ENCODE peak calls at places on chromosomes 11 and 22, in six cellular contexts. One of them, this sample, is unnamed.

GRCh38 chr11:6703247-6704063 is 20.3 kb upstream of the MRPL17 start:
- DNase-seq in NCI-H1092 treated with DMSO at 0.1 percent for 48 hours: peak; percentile 18
- DNase-seq in neural crest cell: peak; percentile 30
- DNase-seq in C1 segment of cervical spinal cord: peak; percentile 51
- DNase-seq in T-helper 17 cell: no peak
- DNase-seq in CD8-positive, alpha-beta memory T cell: no peak
- DNase-seq in this sample: peak; percentile 72

GRCh38 chr11:77287615-77288273 is 13.7 kb downstream of the GDPD4 start:
- DNase-seq in C1 segment of cervical spinal cord: no peak
- DNase-seq in T-helper 17 cell: no peak
- DNase-seq in neural crest cell: no peak
- DNase-seq in NCI-H1092 treated with DMSO at 0.1 percent for 48 hours: no peak
- DNase-seq in CD8-positive, alpha-beta memory T cell: no peak
- DNase-seq in this sample: no peak

GRCh38 chr11:12160680-12161079 is 50.3 kb downstream of the MICAL2 start:
- DNase-seq in neural crest cell: no peak
- DNase-seq in T-helper 17 cell: no peak
- DNase-seq in C1 segment of cervical spinal cord: no peak
- DNase-seq in NCI-H1092 treated with DMSO at 0.1 percent for 48 hours: no peak
- DNase-seq in CD8-positive, alpha-beta memory T cell: no peak
- DNase-seq in this sample: no peak

GRCh38 chr11:129836979-129837378 is 21.3 kb downstream of the TMEM45B start:
- DNase-seq in CD8-positive, alpha-beta memory T cell: no peak
- DNase-seq in neural crest cell: no peak
- DNase-seq in C1 segment of cervical spinal cord: no peak
- DNase-seq in NCI-H1092 treated with DMSO at 0.1 percent for 48 hours: no peak
- DNase-seq in T-helper 17 cell: no peak
- DNase-seq in this sample: no peak

GRCh38 chr22:31891366-31892079 is 52.8 kb upstream of the YWHAH start:
- DNase-seq in neural crest cell: no peak
- DNase-seq in T-helper 17 cell: no peak
- DNase-seq in NCI-H1092 treated with DMSO at 0.1 percent for 48 hours: no peak
- DNase-seq in CD8-positive, alpha-beta memory T cell: no peak
- DNase-seq in C1 segment of cervical spinal cord: no peak
- DNase-seq in this sample: no peak

GRCh38 chr11:57180141-57180561 is 1.6 kb upstream of the LRRC55 start:
- DNase-seq in NCI-H1092 treated with DMSO at 0.1 percent for 48 hours: no peak
- DNase-seq in C1 segment of cervical spinal cord: no peak
- DNase-seq in CD8-positive, alpha-beta memory T cell: no peak
- DNase-seq in neural crest cell: peak; percentile 9
- DNase-seq in T-helper 17 cell: no peak
- DNase-seq in this sample: no peak

GRCh38 chr22:41560095-41560487 is 719 bp upstream of the CSDC2 start:
- DNase-seq in C1 segment of cervical spinal cord: no peak
- DNase-seq in CD8-positive, alpha-beta memory T cell: no peak
- DNase-seq in neural crest cell: no peak
- DNase-seq in T-helper 17 cell: no peak
- DNase-seq in NCI-H1092 treated with DMSO at 0.1 percent for 48 hours: no peak
- DNase-seq in this sample: no peak

GRCh38 chr11:36101466-36101865 is 157.6 kb downstream of the LDLRAD3 start:
- DNase-seq in CD8-positive, alpha-beta memory T cell: no peak
- DNase-seq in neural crest cell: no peak
- DNase-seq in C1 segment of cervical spinal cord: no peak
- DNase-seq in T-helper 17 cell: no peak
- DNase-seq in NCI-H1092 treated with DMSO at 0.1 percent for 48 hours: no peak
- DNase-seq in this sample: no peak

GRCh38 chr11:88827018-88827676 is 238.6 kb downstream of the GRM5 start:
- DNase-seq in T-helper 17 cell: no peak
- DNase-seq in C1 segment of cervical spinal cord: no peak
- DNase-seq in neural crest cell: no peak
- DNase-seq in NCI-H1092 treated with DMSO at 0.1 percent for 48 hours: no peak
- DNase-seq in CD8-positive, alpha-beta memory T cell: no peak
- DNase-seq in this sample: no peak

GRCh38 chr11:75768909-75769771 is 562 bp downstream of the DGAT2 start:
- DNase-seq in CD8-positive, alpha-beta memory T cell: no peak
- DNase-seq in C1 segment of cervical spinal cord: no peak
- DNase-seq in NCI-H1092 treated with DMSO at 0.1 percent for 48 hours: peak; percentile 32
- DNase-seq in T-helper 17 cell: no peak
- DNase-seq in neural crest cell: no peak
- DNase-seq in this sample: no peak

GRCh38 chr11:18091731-18092130 is 14.2 kb downstream of the SAAL1 start:
- DNase-seq in T-helper 17 cell: no peak
- DNase-seq in C1 segment of cervical spinal cord: no peak
- DNase-seq in neural crest cell: no peak
- DNase-seq in NCI-H1092 treated with DMSO at 0.1 percent for 48 hours: no peak
- DNase-seq in CD8-positive, alpha-beta memory T cell: no peak
- DNase-seq in this sample: no peak

GRCh38 chr11:16280256-16280682 is 76.1 kb downstream of the SOX6 start:
- DNase-seq in CD8-positive, alpha-beta memory T cell: no peak
- DNase-seq in T-helper 17 cell: no peak
- DNase-seq in neural crest cell: no peak
- DNase-seq in NCI-H1092 treated with DMSO at 0.1 percent for 48 hours: peak; percentile 72
- DNase-seq in C1 segment of cervical spinal cord: no peak
- DNase-seq in this sample: peak; percentile 40

GRCh38 chr11:67280341-67280790 is 8.7 kb upstream of the ANKRD13D start:
- DNase-seq in neural crest cell: no peak
- DNase-seq in CD8-positive, alpha-beta memory T cell: no peak
- DNase-seq in T-helper 17 cell: no peak
- DNase-seq in C1 segment of cervical spinal cord: no peak
- DNase-seq in NCI-H1092 treated with DMSO at 0.1 percent for 48 hours: no peak
- DNase-seq in this sample: no peak

GRCh38 chr11:98227266-98227665 is 793.5 kb upstream of the CNTN5 start:
- DNase-seq in NCI-H1092 treated with DMSO at 0.1 percent for 48 hours: no peak
- DNase-seq in CD8-positive, alpha-beta memory T cell: no peak
- DNase-seq in T-helper 17 cell: no peak
- DNase-seq in neural crest cell: no peak
- DNase-seq in C1 segment of cervical spinal cord: no peak
- DNase-seq in this sample: no peak

GRCh38 chr11:31114437-31114836 is 255.1 kb downstream of the DCDC1 start:
- DNase-seq in CD8-positive, alpha-beta memory T cell: no peak
- DNase-seq in C1 segment of cervical spinal cord: no peak
- DNase-seq in NCI-H1092 treated with DMSO at 0.1 percent for 48 hours: no peak
- DNase-seq in T-helper 17 cell: no peak
- DNase-seq in neural crest cell: no peak
- DNase-seq in this sample: no peak

GRCh38 chr22:49212002-49212401 is 615.7 kb downstream of the BRD1 start:
- DNase-seq in C1 segment of cervical spinal cord: no peak
- DNase-seq in T-helper 17 cell: peak; percentile 2
- DNase-seq in NCI-H1092 treated with DMSO at 0.1 percent for 48 hours: no peak
- DNase-seq in neural crest cell: no peak
- DNase-seq in CD8-positive, alpha-beta memory T cell: no peak
- DNase-seq in this sample: no peak

GRCh38 chr22:43365715-43366440 is 22.7 kb upstream of the SCUBE1 start:
- DNase-seq in CD8-positive, alpha-beta memory T cell: no peak
- DNase-seq in C1 segment of cervical spinal cord: no peak
- DNase-seq in T-helper 17 cell: no peak
- DNase-seq in NCI-H1092 treated with DMSO at 0.1 percent for 48 hours: no peak
- DNase-seq in neural crest cell: no peak
- DNase-seq in this sample: no peak

GRCh38 chr22:30636226-30637077 is 871 bp downstream of the SLC35E4 start:
- DNase-seq in CD8-positive, alpha-beta memory T cell: peak; percentile 3
- DNase-seq in NCI-H1092 treated with DMSO at 0.1 percent for 48 hours: no peak
- DNase-seq in C1 segment of cervical spinal cord: peak; percentile 59
- DNase-seq in T-helper 17 cell: no peak
- DNase-seq in neural crest cell: no peak
- DNase-seq in this sample: no peak

GRCh38 chr22:20222764-20223420 is 45.2 kb downstream of the RTN4R start:
- DNase-seq in NCI-H1092 treated with DMSO at 0.1 percent for 48 hours: no peak
- DNase-seq in neural crest cell: no peak
- DNase-seq in T-helper 17 cell: no peak
- DNase-seq in CD8-positive, alpha-beta memory T cell: no peak
- DNase-seq in C1 segment of cervical spinal cord: no peak
- DNase-seq in this sample: no peak

GRCh38 chr22:30397656-30398635 is 1.1 kb downstream of the SEC14L2 start:
- DNase-seq in C1 segment of cervical spinal cord: no peak
- DNase-seq in T-helper 17 cell: no peak
- DNase-seq in CD8-positive, alpha-beta memory T cell: no peak
- DNase-seq in NCI-H1092 treated with DMSO at 0.1 percent for 48 hours: no peak
- DNase-seq in neural crest cell: no peak
- DNase-seq in this sample: no peak

GRCh38 chr22:20552450-20552894 is 45.1 kb downstream of the MED15 start:
- DNase-seq in CD8-positive, alpha-beta memory T cell: no peak
- DNase-seq in C1 segment of cervical spinal cord: no peak
- DNase-seq in NCI-H1092 treated with DMSO at 0.1 percent for 48 hours: no peak
- DNase-seq in neural crest cell: no peak
- DNase-seq in T-helper 17 cell: no peak
- DNase-seq in this sample: no peak

GRCh38 chr11:42301777-42302176 is 842.3 kb upstream of the LRRC4C start:
- DNase-seq in neural crest cell: no peak
- DNase-seq in C1 segment of cervical spinal cord: no peak
- DNase-seq in CD8-positive, alpha-beta memory T cell: no peak
- DNase-seq in NCI-H1092 treated with DMSO at 0.1 percent for 48 hours: no peak
- DNase-seq in T-helper 17 cell: no peak
- DNase-seq in this sample: no peak

GRCh38 chr11:65648997-65649491 is 11.1 kb downstream of the SIPA1 start:
- DNase-seq in C1 segment of cervical spinal cord: peak; percentile 10
- DNase-seq in CD8-positive, alpha-beta memory T cell: no peak
- DNase-seq in neural crest cell: no peak
- DNase-seq in NCI-H1092 treated with DMSO at 0.1 percent for 48 hours: no peak
- DNase-seq in T-helper 17 cell: no peak
- DNase-seq in this sample: no peak

This sample was measured in NCI-H460.